ENCODE peak calls at places on chromosomes 13 and 19, in four cellular contexts. One of them, this sample, is unnamed.

GRCh38 chr13:23778007-23778687 is 111.1 kb downstream of the MIPEP start:
- DNase-seq in GM12878: no peak
- DNase-seq in HepG2: no peak
- DNase-seq in K562: no peak
- DNase-seq in this sample: no peak

GRCh38 chr19:38900220-38900629 is 456 bp downstream of the NFKBIB start:
- DNase-seq in GM12878: no peak
- DNase-seq in HepG2: no peak
- DNase-seq in K562: no peak
- DNase-seq in this sample: no peak

GRCh38 chr13:79973533-79973963 is 367.4 kb downstream of the SPRY2 start:
- DNase-seq in GM12878: no peak
- DNase-seq in HepG2: no peak
- DNase-seq in K562: peak; percentile 8
- DNase-seq in this sample: peak; percentile 50

GRCh38 chr13:78660130-78660857 is 1.3 kb upstream of the OBI1 start:
- DNase-seq in GM12878: no peak
- DNase-seq in HepG2: peak; percentile 25
- DNase-seq in K562: no peak
- DNase-seq in this sample: peak; percentile 53

GRCh38 chr19:40528078-40528477 is 48.6 kb upstream of the SHKBP1 start:
- DNase-seq in GM12878: no peak
- DNase-seq in HepG2: no peak
- DNase-seq in K562: no peak
- DNase-seq in this sample: no peak

GRCh38 chr19:45597425-45598111 is 4.4 kb downstream of the GPR4 start:
- DNase-seq in GM12878: no peak
- DNase-seq in HepG2: no peak
- DNase-seq in K562: no peak
- DNase-seq in this sample: no peak

GRCh38 chr19:5086725-5087439 is 118.0 kb downstream of the KDM4B start:
- DNase-seq in GM12878: no peak
- DNase-seq in HepG2: no peak
- DNase-seq in K562: no peak
- DNase-seq in this sample: no peak

GRCh38 chr13:23399254-23399796 is 34.2 kb downstream of the SACS start:
- DNase-seq in GM12878: no peak
- DNase-seq in HepG2: no peak
- DNase-seq in K562: no peak
- DNase-seq in this sample: no peak

GRCh38 chr13:75359266-75359665 is 122.7 kb downstream of the TBC1D4 start:
- DNase-seq in GM12878: no peak
- DNase-seq in HepG2: no peak
- DNase-seq in K562: no peak
- DNase-seq in this sample: no peak

GRCh38 chr19:42283248-42284065 is 14.4 kb downstream of the CIC start:
- DNase-seq in GM12878: peak; percentile 69
- DNase-seq in HepG2: peak; percentile 83
- DNase-seq in K562: peak; percentile 84
- DNase-seq in this sample: peak; percentile 91

GRCh38 chr19:7842661-7843294 is 12.8 kb downstream of the EVI5L start:
- DNase-seq in GM12878: no peak
- DNase-seq in HepG2: no peak
- DNase-seq in K562: no peak
- DNase-seq in this sample: no peak

GRCh38 chr19:39052243-39052746 is 19.9 kb upstream of the FBXO27 start:
- DNase-seq in GM12878: no peak
- DNase-seq in HepG2: peak; percentile 48
- DNase-seq in K562: peak; percentile 72
- DNase-seq in this sample: peak; percentile 69

GRCh38 chr13:79937311-79938243 is 403.3 kb downstream of the SPRY2 start:
- DNase-seq in GM12878: no peak
- DNase-seq in HepG2: no peak
- DNase-seq in K562: no peak
- DNase-seq in this sample: no peak

GRCh38 chr13:50459046-50459445 is 384.4 kb downstream of the DLEU7 start:
- DNase-seq in GM12878: no peak
- DNase-seq in HepG2: no peak
- DNase-seq in K562: no peak
- DNase-seq in this sample: no peak

GRCh38 chr19:49515767-49516166 is 3.3 kb downstream of the FCGRT start:
- DNase-seq in GM12878: no peak
- DNase-seq in HepG2: no peak
- DNase-seq in K562: peak; percentile 6
- DNase-seq in this sample: no peak

GRCh38 chr13:32669030-32669646 is 82.9 kb downstream of the PDS5B start:
- DNase-seq in GM12878: no peak
- DNase-seq in HepG2: peak; percentile 53
- DNase-seq in K562: peak; percentile 24
- DNase-seq in this sample: peak; percentile 28

GRCh38 chr13:19606152-19606551 is 27.3 kb upstream of the MPHOSPH8 start:
- DNase-seq in GM12878: no peak
- DNase-seq in HepG2: no peak
- DNase-seq in K562: no peak
- DNase-seq in this sample: no peak

GRCh38 chr13:66559093-66559492 is 671.0 kb downstream of the PCDH9 start:
- DNase-seq in GM12878: no peak
- DNase-seq in HepG2: no peak
- DNase-seq in K562: no peak
- DNase-seq in this sample: no peak

GRCh38 chr13:39776439-39776838 is 121.0 kb downstream of the COG6 start:
- DNase-seq in GM12878: no peak
- DNase-seq in HepG2: no peak
- DNase-seq in K562: no peak
- DNase-seq in this sample: no peak

GRCh38 chr13:72150502-72150901 is 283.5 kb upstream of the DACH1 start:
- DNase-seq in GM12878: no peak
- DNase-seq in HepG2: no peak
- DNase-seq in K562: no peak
- DNase-seq in this sample: no peak

GRCh38 chr13:30466358-30466714 is 600 bp upstream of the HMGB1 start:
- DNase-seq in GM12878: no peak
- DNase-seq in HepG2: no peak
- DNase-seq in K562: no peak
- DNase-seq in this sample: no peak

DNA sequence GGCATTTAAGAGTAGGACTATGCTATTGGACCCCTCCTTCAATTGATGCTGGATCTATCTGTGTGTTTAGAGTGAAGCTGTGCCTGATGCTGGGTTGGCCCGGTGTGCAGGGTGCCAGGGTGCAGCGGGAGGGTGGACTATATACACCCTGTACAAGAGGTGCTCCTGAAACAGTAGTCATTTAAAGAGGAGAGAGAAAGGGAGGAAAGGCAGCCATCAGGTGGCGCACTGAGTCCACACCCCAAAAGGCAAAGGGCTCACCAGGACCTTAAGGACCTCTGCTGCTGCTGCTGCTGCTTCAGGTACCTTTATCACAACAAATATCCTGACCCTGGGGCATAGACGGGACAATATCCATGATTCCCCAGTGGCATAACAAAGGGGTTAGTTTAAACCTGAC is 39.4 kb downstream of the ZNF136 start:
- DNase-seq in GM12878: no peak
- DNase-seq in HepG2: peak; percentile 56
- DNase-seq in K562: no peak
- DNase-seq in this sample: no peak
- TF ChIP-seq FOXK2 in GM12878: no peak
- TF ChIP-seq FOXK2 in HepG2: no peak
- TF ChIP-seq FOXK2 in K562: no peak
- TF ChIP-seq FOXK2 in this sample: no peak

DNA sequence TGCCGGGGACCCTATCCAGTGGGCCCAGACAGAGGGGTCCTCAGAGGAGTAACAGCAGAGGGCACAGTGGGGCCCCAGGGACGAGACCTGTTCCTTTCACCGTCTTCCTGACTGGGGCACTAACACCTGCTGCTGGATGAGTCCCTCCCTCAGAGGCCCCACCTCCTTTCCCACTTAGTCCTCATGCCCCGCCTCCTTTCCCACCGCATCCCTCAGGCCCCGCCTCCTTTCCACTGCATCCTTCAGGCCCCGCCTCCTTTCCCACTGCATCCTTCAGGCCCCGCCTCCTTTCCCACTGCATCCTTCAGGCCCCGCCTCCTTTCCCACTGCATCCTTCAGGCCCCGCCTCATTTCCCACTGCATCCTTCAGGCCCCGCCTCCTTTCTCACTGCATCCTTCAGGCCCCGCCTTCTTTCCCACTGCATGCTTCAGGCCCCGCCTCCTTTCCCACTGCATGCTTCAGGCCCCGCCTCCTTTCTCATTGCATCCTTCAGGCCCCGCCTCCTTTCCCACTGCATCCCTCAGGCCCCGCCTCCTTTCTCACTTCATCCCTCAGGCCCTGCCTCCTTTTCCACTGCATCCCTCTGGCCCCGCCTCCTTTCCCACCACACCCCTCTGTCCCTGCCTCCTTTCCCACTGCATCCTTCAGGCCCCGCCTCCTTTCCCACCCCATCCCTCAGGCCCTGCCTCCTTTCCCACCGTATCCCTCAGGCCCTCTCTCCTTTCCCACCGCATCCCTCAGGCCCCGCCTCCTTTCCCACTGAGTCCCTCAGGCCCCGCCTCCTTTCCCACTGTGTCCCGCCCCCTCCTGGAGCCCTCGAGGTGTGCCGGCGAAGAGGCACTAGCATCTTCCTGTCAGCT is 6.7 kb downstream of the SPPL2B start:
- DNase-seq in GM12878: no peak
- DNase-seq in HepG2: no peak
- DNase-seq in K562: peak; percentile 71
- DNase-seq in this sample: no peak
- TF ChIP-seq SP1 in GM12878: no peak
- TF ChIP-seq SP1 in HepG2: no peak
- TF ChIP-seq SP1 in K562: peak; percentile 88
- TF ChIP-seq SP1 in this sample: no peak

GRCh38 chr19:52217576-52217975 is 27.7 kb downstream of the PPP2R1A start:
- DNase-seq in GM12878: no peak
- DNase-seq in HepG2: no peak
- DNase-seq in K562: peak; percentile 47
- DNase-seq in this sample: no peak

GRCh38 chr19:52219611-52220010 is 29.8 kb downstream of the PPP2R1A start:
- DNase-seq in GM12878: no peak
- DNase-seq in HepG2: no peak
- DNase-seq in K562: no peak
- DNase-seq in this sample: no peak

GRCh38 chr19:52221831-52222375 is 32.1 kb downstream of the PPP2R1A start:
- DNase-seq in GM12878: no peak
- DNase-seq in HepG2: no peak
- DNase-seq in K562: no peak
- DNase-seq in this sample: no peak

GRCh38 chr19:52224211-52224610 is 34.4 kb downstream of the PPP2R1A start:
- DNase-seq in GM12878: no peak
- DNase-seq in HepG2: no peak
- DNase-seq in K562: no peak
- DNase-seq in this sample: no peak

GRCh38 chr19:52221031-52221430 is 31.2 kb downstream of the PPP2R1A start:
- DNase-seq in GM12878: no peak
- DNase-seq in HepG2: no peak
- DNase-seq in K562: no peak
- DNase-seq in this sample: no peak
- TF ChIP-seq FOXK2 in GM12878: no peak
- TF ChIP-seq FOXK2 in HepG2: no peak
- TF ChIP-seq FOXK2 in K562: no peak
- TF ChIP-seq FOXK2 in this sample: no peak

GRCh38 chr19:1513492-1514294 is 874 bp upstream of the ADAMTSL5 start:
- DNase-seq in GM12878: no peak
- DNase-seq in HepG2: no peak
- DNase-seq in K562: peak; percentile 90
- DNase-seq in this sample: peak; percentile 83
- TF ChIP-seq SP1 in GM12878: no peak
- TF ChIP-seq SP1 in HepG2: no peak
- TF ChIP-seq SP1 in K562: peak; percentile 71
- TF ChIP-seq SP1 in this sample: no peak

GRCh38 chr13:113860051-113860471 is 3.8 kb downstream of the GAS6 start:
- DNase-seq in GM12878: no peak
- DNase-seq in HepG2: peak; percentile 34
- DNase-seq in K562: no peak
- DNase-seq in this sample: no peak

GRCh38 chr13:113862766-113863510 is 938 bp downstream of the GAS6 start:
- DNase-seq in GM12878: no peak
- DNase-seq in HepG2: no peak
- DNase-seq in K562: peak; percentile 54
- DNase-seq in this sample: peak; percentile 17

GRCh38 chr13:113862191-113862765 is 1.6 kb downstream of the GAS6 start:
- DNase-seq in GM12878: no peak
- DNase-seq in HepG2: no peak
- DNase-seq in K562: no peak
- DNase-seq in this sample: no peak

GRCh38 chr13:113860579-113861432 is 3.1 kb downstream of the GAS6 start:
- DNase-seq in GM12878: no peak
- DNase-seq in HepG2: no peak
- DNase-seq in K562: peak; percentile 72
- DNase-seq in this sample: no peak

GRCh38 chr13:113861433-113862030 is 2.3 kb downstream of the GAS6 start:
- DNase-seq in GM12878: no peak
- DNase-seq in HepG2: no peak
- DNase-seq in K562: no peak
- DNase-seq in this sample: no peak
- TF ChIP-seq FOXK2 in GM12878: no peak
- TF ChIP-seq FOXK2 in HepG2: no peak
- TF ChIP-seq FOXK2 in K562: no peak
- TF ChIP-seq FOXK2 in this sample: no peak

GRCh38 chr13:25051065-25051464 is 44.9 kb upstream of the PABPC3 start:
- DNase-seq in GM12878: no peak
- DNase-seq in HepG2: no peak
- DNase-seq in K562: no peak
- DNase-seq in this sample: no peak

GRCh38 chr13:25042141-25042540 is 53.8 kb upstream of the PABPC3 start:
- DNase-seq in GM12878: no peak
- DNase-seq in HepG2: no peak
- DNase-seq in K562: no peak
- DNase-seq in this sample: no peak

GRCh38 chr13:25044071-25044470 is 51.9 kb upstream of the PABPC3 start:
- DNase-seq in GM12878: no peak
- DNase-seq in HepG2: no peak
- DNase-seq in K562: no peak
- DNase-seq in this sample: no peak

GRCh38 chr13:25046274-25046984 is 49.5 kb upstream of the PABPC3 start:
- DNase-seq in GM12878: no peak
- DNase-seq in HepG2: no peak
- DNase-seq in K562: no peak
- DNase-seq in this sample: peak; percentile 36

DNA sequence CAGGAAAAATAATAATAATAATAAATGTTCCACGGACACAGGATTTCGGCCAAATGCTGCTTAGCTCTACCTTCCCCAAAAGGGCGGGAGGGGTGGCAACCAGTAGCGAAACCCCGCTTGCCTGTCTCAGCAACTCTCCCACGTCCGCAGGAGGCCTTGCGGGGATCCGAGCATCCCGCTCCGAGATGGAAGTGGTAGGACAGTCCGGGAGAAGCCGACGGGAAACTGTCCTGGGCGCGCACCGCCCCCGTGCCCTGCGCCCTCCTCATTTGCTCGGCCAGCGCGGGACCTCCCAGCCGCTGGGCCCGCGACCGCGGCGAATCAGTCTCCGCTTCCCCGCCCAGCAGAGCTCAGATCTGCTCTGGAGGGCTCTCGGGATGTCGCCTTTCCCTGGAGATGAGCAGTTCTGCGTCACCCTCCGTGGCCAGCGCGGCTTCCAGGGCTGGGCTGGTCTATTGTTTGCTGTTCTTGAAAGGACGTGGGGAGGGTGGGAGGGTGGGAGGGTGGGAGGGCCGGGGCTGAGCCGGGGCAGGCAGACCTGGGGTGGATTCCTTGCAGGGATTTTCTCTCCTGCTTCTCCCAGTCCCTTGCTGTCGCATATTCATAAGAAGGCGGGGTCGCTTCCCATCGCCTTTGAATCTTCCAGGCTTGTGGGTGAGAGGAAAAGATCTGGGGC is 48.8 kb upstream of the PABPC3 start:
- DNase-seq in GM12878: no peak
- DNase-seq in HepG2: no peak
- DNase-seq in K562: no peak
- DNase-seq in this sample: peak; percentile 46
- TF ChIP-seq SP1 in GM12878: no peak
- TF ChIP-seq SP1 in HepG2: no peak
- TF ChIP-seq SP1 in K562: no peak
- TF ChIP-seq SP1 in this sample: no peak